ENCODE peak calls at places on chromosomes 2 and 18, in four cellular contexts. M is tibial nerve; C is A549; P is CD4-positive, alpha-beta T cell. G is an unnamed sample.

GRCh38 chr2:10120158-10120937 is 2.2 kb upstream of the RRM2 start:
- DNase-seq in M (peak; percentile 85), C (peak; percentile 98), P (peak; percentile 83), G (peak; percentile 88)

GRCh38 chr2:128781166-128781887 is 462.7 kb upstream of the HS6ST1 start:
- DNase-seq in M (no peak), C (no peak), P (no peak), G (no peak)

GRCh38 chr2:60808330-60808801 is 52.3 kb downstream of the PAPOLG start:
- DNase-seq in M (no peak), C (no peak), P (no peak), G (no peak)

GRCh38 chr2:12005886-12006681 is 259.7 kb downstream of the LPIN1 start:
- DNase-seq in M (peak; percentile 20), C (no peak), P (peak; percentile 42), G (peak; percentile 59)

GRCh38 chr2:119225084-119225864 is 1.6 kb downstream of the STEAP3 start:
- DNase-seq in M (no peak), C (peak; percentile 52), P (no peak), G (no peak)

GRCh38 chr18:44916429-44917183 is 235.9 kb downstream of the SETBP1 start:
- DNase-seq in M (no peak), C (no peak), P (no peak), G (no peak)

GRCh38 chr2:211204456-211204855 is 648.1 kb downstream of the CPS1 start:
- DNase-seq in M (no peak), C (no peak), P (no peak), G (no peak)

GRCh38 chr18:63511285-63511684 is 30.9 kb upstream of the SERPINB12 start:
- DNase-seq in M (peak; percentile 17), C (peak; percentile 13), P (no peak), G (no peak)

GRCh38 chr18:46484971-46485370 is 172.0 kb downstream of the LOXHD1 start:
- DNase-seq in M (no peak), C (no peak), P (no peak), G (no peak)

DNA sequence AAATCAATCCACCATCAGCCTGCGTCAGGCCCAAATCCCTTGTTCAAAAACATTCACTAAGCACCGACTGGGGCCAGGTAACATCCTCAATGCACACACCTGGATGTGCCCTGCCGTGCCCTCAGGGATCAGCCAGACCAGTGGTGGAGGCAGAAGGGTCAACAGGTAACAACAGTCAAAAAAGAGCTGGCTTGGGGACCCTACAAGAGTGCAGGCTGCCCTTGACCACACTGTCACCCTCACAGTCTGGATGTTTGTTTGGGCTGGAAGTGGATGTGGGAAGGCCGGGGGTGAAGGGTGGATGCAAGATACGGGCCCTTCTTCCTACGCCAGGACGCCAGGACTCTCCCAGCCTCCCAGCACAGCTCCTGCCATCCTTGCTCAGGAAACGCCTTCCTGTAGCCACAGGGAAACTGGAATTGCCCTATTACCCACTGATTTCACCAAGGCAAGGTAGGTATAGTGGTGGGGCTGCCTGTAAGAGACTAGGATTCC is 2.7 kb downstream of the BIN1 start:
- DNase-seq in M (no peak), C (no peak), P (no peak), G (no peak)
- H3K27ac ChIP-seq in M (peak overlapping the region; percentile 93), C (peak overlapping the region; percentile 22), P (no peak overlapping the region), G (no peak overlapping the region)

GRCh38 chr2:169827272-169828140 is at the start of gene UBR3:
- DNase-seq in M (peak; percentile 89), C (peak; percentile 91), P (peak; percentile 85), G (peak; percentile 91)
- TF ChIP-seq CTCF in M (no peak), C (no peak), P (no peak), G (no peak)

GRCh38 chr2:42636956-42637355 is 68.5 kb downstream of the MTA3 start:
- DNase-seq in M (no peak), C (no peak), P (no peak), G (no peak)

GRCh38 chr2:42640261-42640660 is 71.8 kb downstream of the MTA3 start:
- DNase-seq in M (no peak), C (no peak), P (no peak), G (no peak)

GRCh38 chr2:42639340-42640077 is 71.1 kb downstream of the MTA3 start:
- DNase-seq in M (no peak), C (no peak), P (no peak), G (no peak)

DNA sequence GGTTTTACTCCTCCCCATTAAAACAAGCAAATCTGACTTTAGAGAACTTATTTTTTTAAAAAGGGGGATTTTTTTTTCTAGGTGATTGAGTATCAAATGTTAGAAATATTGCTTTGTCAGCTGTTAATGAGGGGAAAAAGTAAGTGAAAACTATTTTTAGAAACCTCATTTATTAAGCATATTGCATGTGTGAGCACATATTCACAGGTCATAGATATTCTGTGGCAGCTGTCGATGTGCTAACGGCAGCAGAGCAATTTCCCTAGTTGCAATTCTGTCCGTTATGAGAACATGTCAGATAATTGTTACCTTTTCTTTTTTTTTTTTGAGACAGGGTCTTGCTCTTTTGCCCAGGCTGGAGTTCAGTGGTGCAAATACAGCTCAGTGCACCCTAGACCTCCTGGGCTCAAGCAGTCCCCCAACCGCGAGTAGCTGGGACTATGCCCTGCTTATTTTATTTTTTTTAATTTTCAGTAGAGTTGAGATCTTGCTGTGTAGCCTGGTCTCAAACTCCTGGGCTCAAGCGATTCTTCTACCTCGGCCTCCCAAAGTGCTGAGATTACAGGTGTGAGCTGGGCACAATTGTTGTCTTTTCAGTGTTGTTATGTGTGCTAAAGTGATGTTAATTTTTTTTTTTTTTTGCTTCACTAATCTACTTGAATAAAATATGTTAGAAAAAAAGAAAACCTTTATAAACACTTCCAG is 69.8 kb downstream of the MTA3 start:
- DNase-seq in M (no peak), C (no peak), P (no peak), G (no peak)
- H3K27ac ChIP-seq in M (no peak overlapping the region), C (no peak overlapping the region), P (no peak overlapping the region), G (no peak overlapping the region)

GRCh38 chr18:5031216-5031615 is 165.8 kb downstream of the AKAIN1 start:
- DNase-seq in M (no peak), C (no peak), P (no peak), G (no peak)
- TF ChIP-seq CTCF in M (no peak), C (no peak), P (no peak), G (no peak)